ENCODE peak calls at places on chromosomes 3 and 15, in seven cellular contexts. Z, A, G, Y, B, W and L are unnamed samples. For H3K9me3 and H3K4me1, the result is how much of the 10 kb centered on the place peaks cover.

GRCh38 chr3:365268-365667 is 168.7 kb downstream of the CHL1 start:
- DNase-seq in B (no peak), Z (no peak), W (no peak), Y (no peak), A (no peak), G (no peak), L (no peak)

GRCh38 chr3:42503957-42504333 is 1.5 kb downstream of the VIPR1 start:
- DNase-seq in W (peak), Z (no peak), A (no peak), B (no peak), Y (peak), G (peak), L (no peak)

GRCh38 chr3:62201438-62202035 is 171.8 kb downstream of the FEZF2 start:
- DNase-seq in A (peak), Y (no peak), Z (no peak), B (peak), W (no peak), G (no peak), L (no peak)

GRCh38 chr3:126156468-126156867 is 23.9 kb downstream of the ALDH1L1 start:
- DNase-seq in B (no peak), A (no peak), G (no peak), Y (no peak), W (no peak), Z (no peak), L (no peak)

GRCh38 chr3:113898892-113899291 is 48.9 kb upstream of the ZDHHC23 start:
- DNase-seq in W (no peak), Y (no peak), Z (no peak), G (no peak), B (peak), A (no peak), L (no peak)

GRCh38 chr15:57519806-57520205 is 71.9 kb upstream of the MYZAP start:
- DNase-seq in Z (no peak), A (no peak), Y (no peak), G (no peak), B (no peak), W (no peak), L (no peak)

GRCh38 chr3:187139126-187139894 is at the start of gene RPL39L:
- DNase-seq in Y (peak), G (peak), B (peak), W (peak), Z (peak), A (peak), L (peak)

GRCh38 chr15:68113273-68113672 is 59.2 kb downstream of the PIAS1 start:
- DNase-seq in W (no peak), Y (no peak), G (no peak), A (no peak), B (peak), Z (no peak), L (no peak)

GRCh38 chr3:42839616-42840015 is 30.4 kb downstream of the ACKR2 start:
- DNase-seq in G (peak), W (peak), Y (no peak), B (peak), A (peak), Z (no peak), L (peak)

GRCh38 chr3:28915711-28916481 is 365.0 kb upstream of the RBMS3 start:
- DNase-seq in B (peak), Y (no peak), Z (no peak), W (peak), G (no peak), A (no peak), L (no peak)

GRCh38 chr15:90845201-90845949 is 23.0 kb upstream of the FURIN start:
- DNase-seq in G (no peak), W (no peak), B (peak), Z (no peak), A (peak), Y (no peak), L (no peak)

GRCh38 chr15:84079885-84080777 is 155.4 kb upstream of the GOLGA6L4 start:
- DNase-seq in Y (peak), A (no peak), Z (peak), G (peak), B (peak), W (peak), L (peak)

GRCh38 chr3:97817965-97818364 is 3.8 kb upstream of the CRYBG3 start:
- DNase-seq in Y (no peak), W (no peak), A (no peak), G (no peak), Z (no peak), B (no peak), L (no peak)

GRCh38 chr3:13364602-13365271 is 55.4 kb downstream of the NUP210 start:
- DNase-seq in A (no peak), W (no peak), B (peak), Z (no peak), G (no peak), Y (no peak), L (no peak)

GRCh38 chr15:85318048-85318731 is 62.2 kb upstream of the AKAP13 start:
- DNase-seq in Z (no peak), Y (no peak), B (peak), W (no peak), A (no peak), G (no peak), L (no peak)

GRCh38 chr3:184156522-184156955 is 1.4 kb downstream of the DVL3 start:
- DNase-seq in G (peak), A (no peak), B (peak), Y (peak), W (peak), Z (peak), L (no peak)

GRCh38 chr3:129597792-129598381 is 8.6 kb downstream of the PLXND1 start:
- DNase-seq in B (peak), G (no peak), A (no peak), Z (no peak), Y (no peak), W (no peak), L (no peak)

GRCh38 chr3:137024348-137024747 is 66.6 kb downstream of the IL20RB start:
- DNase-seq in Y (no peak), A (no peak), Z (no peak), W (no peak), G (no peak), B (no peak), L (no peak)

GRCh38 chr3:80785475-80785874 is 976.0 kb downstream of the GBE1 start:
- DNase-seq in Y (no peak), G (no peak), W (no peak), B (no peak), A (no peak), Z (no peak), L (no peak)

GRCh38 chr3:31552103-31552502 is 19.4 kb downstream of the STT3B start:
- DNase-seq in Y (no peak), Z (no peak), G (no peak), B (no peak), W (no peak), A (no peak), L (no peak)

GRCh38 chr3:31553258-31553657 is 20.5 kb downstream of the STT3B start:
- DNase-seq in Y (no peak), Z (no peak), B (no peak), W (no peak), G (no peak), A (no peak), L (no peak)

GRCh38 chr3:31550452-31551251 is 17.9 kb downstream of the STT3B start:
- DNase-seq in W (no peak), Y (no peak), G (no peak), A (no peak), Z (no peak), B (no peak), L (no peak)

GRCh38 chr3:31559872-31560534 is 27.3 kb downstream of the STT3B start:
- DNase-seq in W (no peak), B (no peak), Z (no peak), G (no peak), A (no peak), Y (no peak), L (no peak)

GRCh38 chr3:31555204-31555603 is 22.5 kb downstream of the STT3B start:
- DNase-seq in B (no peak), W (no peak), A (no peak), G (no peak), Z (no peak), Y (no peak), L (no peak)
- H3K9me3 ChIP-seq in B (under half), W (under half), A (under half), G (under half), Z (under half), Y (under half), L (under half)

DNA sequence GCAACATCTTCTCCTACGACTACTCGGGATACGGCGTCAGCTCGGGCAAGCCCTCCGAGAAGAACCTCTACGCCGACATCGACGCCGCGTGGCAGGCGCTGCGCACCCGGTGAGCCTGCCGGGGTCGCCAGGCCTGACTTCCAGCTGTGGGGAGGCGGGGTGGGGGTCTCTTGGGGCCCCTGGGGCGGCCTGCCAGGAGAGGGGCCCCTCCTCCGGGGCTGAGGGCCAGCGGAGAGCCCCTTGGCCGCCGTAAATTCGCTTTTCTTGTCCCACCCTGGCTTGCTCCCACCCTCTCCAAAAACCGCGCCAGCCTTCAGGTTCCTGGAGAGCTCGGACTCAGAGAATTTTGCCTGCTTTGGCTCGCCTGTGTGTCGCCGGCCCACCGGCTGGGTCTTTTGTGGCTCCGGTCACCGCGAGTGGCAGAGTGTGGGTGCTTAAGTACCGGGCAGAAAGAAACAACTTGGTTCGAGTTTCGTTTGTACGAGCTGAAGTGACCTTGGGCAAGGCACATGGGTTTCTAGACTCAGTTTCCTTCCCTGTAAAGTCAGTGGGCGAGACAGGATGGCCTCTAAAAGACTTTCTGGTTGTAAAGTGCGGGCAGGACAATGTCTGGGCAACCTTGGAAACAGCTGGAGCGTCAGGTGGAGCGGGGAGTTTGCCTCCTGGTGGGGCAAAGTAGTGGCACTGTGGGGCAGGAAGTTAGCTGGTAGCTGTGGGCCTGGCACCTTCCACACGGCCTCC is 971 bp downstream of the ABHD17C start:
- DNase-seq in B (no peak), G (peak), W (no peak), Y (peak), Z (no peak), A (no peak), L (peak)
- TF ChIP-seq CTCF in B (no peak), G (no peak), W (no peak), Y (peak), Z (peak), A (peak), L (no peak)

GRCh38 chr3:157362348-157362747 is 74.3 kb upstream of the PTX3 start:
- DNase-seq in W (no peak), G (no peak), Y (no peak), B (no peak), A (no peak), Z (no peak), L (no peak)
- H3K4me1 ChIP-seq in W (under half), G (under half), Y (under half), B (under half), A (under half), Z (under half), L (under half)

GRCh38 chr15:33680336-33680735 is 288.0 kb upstream of the CHRM5 start:
- DNase-seq in Y (no peak), A (no peak), B (no peak), W (no peak), G (no peak), Z (no peak), L (no peak)
- H3K9me3 ChIP-seq in Y (under half), A (under half), B (under half), W (under half), G (under half), Z (under half), L (under half)

GRCh38 chr15:62059108-62059817 is 984 bp downstream of the VPS13C start:
- DNase-seq in W (no peak), Y (no peak), Z (no peak), B (no peak), G (no peak), A (no peak), L (no peak)
- TF ChIP-seq CTCF in W (no peak), Y (peak), Z (no peak), B (peak), G (no peak), A (no peak), L (no peak)

GRCh38 chr3:101854608-101855304 is 5.4 kb downstream of the NFKBIZ start:
- DNase-seq in A (no peak), Z (no peak), W (no peak), G (no peak), Y (no peak), B (no peak), L (no peak)
- H3K4me1 ChIP-seq in A (under half), Z (under half), W (under half), G (under half), Y (half or more), B (under half), L (under half)

GRCh38 chr3:44643024-44643423 is 5.5 kb upstream of the ZNF35 start:
- DNase-seq in Z (no peak), G (no peak), A (no peak), Y (no peak), W (no peak), B (no peak), L (no peak)
- H3K9me3 ChIP-seq in Z (half or more), G (under half), A (half or more), Y (under half), W (under half), B (under half), L (under half)